ENCODE peak calls at places on chromosomes 3 and 15, in six cellular contexts. K is neural crest cell, H is MG63, R is substantia nigra, M is T47D, I is NCI-H2081. Y is an unnamed sample.

GRCh38 chr3:101466465-101467309 is 46.3 kb downstream of the SENP7 start:
- DNase-seq in M (no peak), R (no peak), H (no peak), I (no peak), K (peak), Y (no peak)

GRCh38 chr15:51917493-51917892 is 54.1 kb downstream of the LEO1 start:
- DNase-seq in I (peak), K (no peak), R (no peak), H (peak), M (peak), Y (peak)

GRCh38 chr3:24846286-24846860 is 351.7 kb upstream of the THRB start:
- DNase-seq in M (no peak), H (no peak), K (no peak), I (no peak), R (no peak), Y (no peak)

GRCh38 chr3:65338571-65338970 is 650.8 kb upstream of the ADAMTS9 start:
- DNase-seq in H (no peak), I (no peak), K (no peak), M (no peak), R (no peak), Y (no peak)

GRCh38 chr3:24271228-24271627 is 223.4 kb downstream of the THRB start:
- DNase-seq in K (no peak), I (no peak), H (no peak), R (no peak), M (no peak), Y (no peak)

GRCh38 chr3:75983609-75984290 is 198.4 kb upstream of the ZNF717 start:
- DNase-seq in M (no peak), I (no peak), H (no peak), K (no peak), R (no peak), Y (no peak)

GRCh38 chr3:48180530-48181253 is 7.5 kb downstream of the CDC25A start:
- DNase-seq in M (no peak), R (no peak), H (no peak), K (no peak), I (no peak), Y (no peak)

GRCh38 chr3:189563841-189564563 is 67.2 kb upstream of the TP63 start:
- DNase-seq in R (no peak), I (no peak), H (peak), M (no peak), K (no peak), Y (no peak)

GRCh38 chr15:48603123-48603500 is 42.4 kb downstream of the FBN1 start:
- DNase-seq in H (no peak), K (no peak), M (no peak), R (no peak), I (no peak), Y (no peak)

GRCh38 chr15:97728791-97729190 is 231.7 kb upstream of the ARRDC4 start:
- DNase-seq in K (peak), I (no peak), H (no peak), M (no peak), R (no peak), Y (no peak)

GRCh38 chr3:15713364-15713763 is 84.4 kb downstream of the ANKRD28 start:
- DNase-seq in R (no peak), M (no peak), I (no peak), K (no peak), H (no peak), Y (no peak)

GRCh38 chr15:67095834-67096366 is 30.5 kb downstream of the SMAD3 start:
- DNase-seq in I (no peak), M (no peak), R (no peak), H (no peak), K (no peak), Y (no peak)

GRCh38 chr15:77352932-77353331 is 67.0 kb downstream of the PEAK1 start:
- DNase-seq in H (no peak), I (peak), M (no peak), K (no peak), R (no peak), Y (no peak)

GRCh38 chr3:195100903-195101591 is 169.9 kb downstream of the XXYLT1 start:
- DNase-seq in R (no peak), I (peak), K (no peak), M (no peak), H (no peak), Y (no peak)

GRCh38 chr3:159785276-159785675 is 203.4 kb upstream of the IL12A start:
- DNase-seq in R (no peak), I (peak), M (no peak), K (no peak), H (no peak), Y (no peak)

GRCh38 chr15:25783607-25784131 is 79.5 kb downstream of the ATP10A start:
- DNase-seq in R (no peak), M (no peak), H (no peak), I (no peak), K (peak), Y (no peak)

GRCh38 chr3:41267975-41268640 is 68.8 kb downstream of the CTNNB1 start:
- DNase-seq in I (no peak), M (no peak), R (no peak), H (peak), K (no peak), Y (no peak)

GRCh38 chr15:76993114-76993715 is 1.7 kb upstream of the PSTPIP1 start:
- DNase-seq in H (no peak), I (no peak), M (no peak), R (no peak), K (no peak), Y (no peak)

GRCh38 chr15:73578036-73578435 is 55.2 kb downstream of the NPTN start:
- DNase-seq in K (no peak), R (no peak), H (no peak), M (no peak), I (no peak), Y (no peak)

Y was measured in DMS 273 treated with DMSO at 0.1 percent for 48 hours.